ENCODE peak calls at places on chromosomes 2 and 18, in five cellular contexts. One of them, this sample, is unnamed. For H3K4me1, the result is how much of the 10 kb centered on the place peaks cover.

GRCh38 chr2:101881131-101881530 is 110.6 kb upstream of the IL1R2 start:
- DNase-seq in thoracic aorta: no peak
- DNase-seq in CD8-positive, alpha-beta memory T cell: no peak
- DNase-seq in uterus: no peak
- DNase-seq in aorta: no peak
- DNase-seq in this sample: no peak

GRCh38 chr2:70116936-70117554 is 29.8 kb downstream of the PCBP1 start:
- DNase-seq in aorta: peak
- DNase-seq in CD8-positive, alpha-beta memory T cell: no peak
- DNase-seq in uterus: no peak
- DNase-seq in thoracic aorta: no peak
- DNase-seq in this sample: no peak

GRCh38 chr2:42446503-42447271 is 47.1 kb downstream of the KCNG3 start:
- DNase-seq in thoracic aorta: no peak
- DNase-seq in uterus: no peak
- DNase-seq in CD8-positive, alpha-beta memory T cell: no peak
- DNase-seq in aorta: no peak
- DNase-seq in this sample: no peak

GRCh38 chr18:55900380-55900779 is 312.4 kb upstream of the TCF4 start:
- DNase-seq in uterus: no peak
- DNase-seq in CD8-positive, alpha-beta memory T cell: no peak
- DNase-seq in thoracic aorta: no peak
- DNase-seq in aorta: no peak
- DNase-seq in this sample: no peak

GRCh38 chr2:190044866-190045265 is 17.7 kb downstream of the MSTN start:
- DNase-seq in uterus: no peak
- DNase-seq in thoracic aorta: no peak
- DNase-seq in aorta: no peak
- DNase-seq in CD8-positive, alpha-beta memory T cell: no peak
- DNase-seq in this sample: no peak

GRCh38 chr2:63590621-63591408 is 2.1 kb downstream of the MDH1 start:
- DNase-seq in aorta: no peak
- DNase-seq in CD8-positive, alpha-beta memory T cell: no peak
- DNase-seq in uterus: no peak
- DNase-seq in thoracic aorta: no peak
- DNase-seq in this sample: no peak

GRCh38 chr2:241223211-241224067 is 35.0 kb downstream of the ANO7 start:
- DNase-seq in aorta: peak
- DNase-seq in CD8-positive, alpha-beta memory T cell: no peak
- DNase-seq in uterus: no peak
- DNase-seq in thoracic aorta: no peak
- DNase-seq in this sample: no peak

GRCh38 chr2:145569108-145569507 is 1049.2 kb upstream of the ZEB2 start:
- DNase-seq in thoracic aorta: no peak
- DNase-seq in uterus: no peak
- DNase-seq in CD8-positive, alpha-beta memory T cell: no peak
- DNase-seq in aorta: no peak
- DNase-seq in this sample: no peak

GRCh38 chr18:25827961-25828561 is 262.4 kb downstream of the SS18 start:
- DNase-seq in CD8-positive, alpha-beta memory T cell: no peak
- DNase-seq in thoracic aorta: no peak
- DNase-seq in uterus: no peak
- DNase-seq in aorta: no peak
- DNase-seq in this sample: no peak

GRCh38 chr2:237720444-237720843 is 78.1 kb upstream of the RBM44 start:
- DNase-seq in aorta: no peak
- DNase-seq in CD8-positive, alpha-beta memory T cell: no peak
- DNase-seq in uterus: no peak
- DNase-seq in thoracic aorta: no peak
- DNase-seq in this sample: no peak

GRCh38 chr2:237722616-237723015 is 76.0 kb upstream of the RBM44 start:
- DNase-seq in uterus: no peak
- DNase-seq in thoracic aorta: no peak
- DNase-seq in CD8-positive, alpha-beta memory T cell: no peak
- DNase-seq in aorta: no peak
- DNase-seq in this sample: no peak

GRCh38 chr2:237721828-237722227 is 76.8 kb upstream of the RBM44 start:
- DNase-seq in CD8-positive, alpha-beta memory T cell: no peak
- DNase-seq in aorta: no peak
- DNase-seq in thoracic aorta: no peak
- DNase-seq in uterus: no peak
- DNase-seq in this sample: no peak

GRCh38 chr2:237723023-237723422 is 75.6 kb upstream of the RBM44 start:
- DNase-seq in uterus: no peak
- DNase-seq in thoracic aorta: no peak
- DNase-seq in CD8-positive, alpha-beta memory T cell: no peak
- DNase-seq in aorta: no peak
- DNase-seq in this sample: no peak

DNA sequence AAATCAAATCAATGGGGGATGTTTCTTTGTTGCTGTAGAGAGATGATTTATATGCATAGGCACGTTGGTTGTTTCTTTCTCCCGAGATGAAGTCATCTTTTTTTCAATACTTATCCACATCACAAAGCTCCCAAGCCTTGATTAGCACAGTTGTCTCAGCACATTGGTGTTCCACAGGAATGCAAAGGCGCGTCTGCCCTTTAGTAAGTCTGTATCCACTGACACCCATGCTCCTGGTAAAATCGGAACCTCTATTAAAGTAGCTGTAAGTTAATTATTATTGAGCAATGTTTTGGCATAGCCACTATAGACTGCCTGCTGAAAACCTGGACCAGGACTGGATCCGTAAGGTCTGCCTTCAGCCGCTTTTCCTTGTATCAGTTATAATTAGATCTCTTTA is 77.6 kb upstream of the RBM44 start:
- DNase-seq in aorta: no peak
- DNase-seq in CD8-positive, alpha-beta memory T cell: no peak
- DNase-seq in thoracic aorta: no peak
- DNase-seq in uterus: no peak
- DNase-seq in this sample: no peak
- H3K4me1 ChIP-seq in aorta: under half
- H3K4me1 ChIP-seq in CD8-positive, alpha-beta memory T cell: under half
- H3K4me1 ChIP-seq in thoracic aorta: under half
- H3K4me1 ChIP-seq in uterus: under half
- H3K4me1 ChIP-seq in this sample: under half

GRCh38 chr2:86295071-86295470 is 42.4 kb downstream of the REEP1 start:
- DNase-seq in aorta: no peak
- DNase-seq in CD8-positive, alpha-beta memory T cell: no peak
- DNase-seq in thoracic aorta: no peak
- DNase-seq in uterus: no peak
- DNase-seq in this sample: no peak

GRCh38 chr2:86293612-86294011 is 43.8 kb downstream of the REEP1 start:
- DNase-seq in aorta: no peak
- DNase-seq in uterus: no peak
- DNase-seq in thoracic aorta: no peak
- DNase-seq in CD8-positive, alpha-beta memory T cell: no peak
- DNase-seq in this sample: no peak

GRCh38 chr2:86297382-86298147 is 39.9 kb downstream of the REEP1 start:
- DNase-seq in aorta: no peak
- DNase-seq in thoracic aorta: no peak
- DNase-seq in uterus: no peak
- DNase-seq in CD8-positive, alpha-beta memory T cell: no peak
- DNase-seq in this sample: no peak

GRCh38 chr2:86298411-86299390 is 38.7 kb downstream of the REEP1 start:
- DNase-seq in CD8-positive, alpha-beta memory T cell: no peak
- DNase-seq in aorta: no peak
- DNase-seq in uterus: no peak
- DNase-seq in thoracic aorta: no peak
- DNase-seq in this sample: no peak

GRCh38 chr2:86296947-86297346 is 40.5 kb downstream of the REEP1 start:
- DNase-seq in CD8-positive, alpha-beta memory T cell: no peak
- DNase-seq in uterus: no peak
- DNase-seq in aorta: no peak
- DNase-seq in thoracic aorta: no peak
- DNase-seq in this sample: no peak
- H3K27ac ChIP-seq in CD8-positive, alpha-beta memory T cell: no peak
- H3K27ac ChIP-seq in uterus: no peak
- H3K27ac ChIP-seq in aorta: no peak
- H3K27ac ChIP-seq in thoracic aorta: peak
- H3K27ac ChIP-seq in this sample: no peak

GRCh38 chr2:37851828-37852584 is 73.1 kb upstream of the RMDN2 start:
- DNase-seq in uterus: no peak
- DNase-seq in thoracic aorta: no peak
- DNase-seq in CD8-positive, alpha-beta memory T cell: no peak
- DNase-seq in aorta: no peak
- DNase-seq in this sample: no peak
- H3K4me1 ChIP-seq in uterus: under half
- H3K4me1 ChIP-seq in thoracic aorta: under half
- H3K4me1 ChIP-seq in CD8-positive, alpha-beta memory T cell: under half
- H3K4me1 ChIP-seq in aorta: under half
- H3K4me1 ChIP-seq in this sample: under half

GRCh38 chr2:61660511-61661388 is 122.6 kb upstream of the XPO1 start:
- DNase-seq in aorta: no peak
- DNase-seq in uterus: no peak
- DNase-seq in CD8-positive, alpha-beta memory T cell: no peak
- DNase-seq in thoracic aorta: no peak
- DNase-seq in this sample: no peak
- H3K27ac ChIP-seq in aorta: no peak
- H3K27ac ChIP-seq in uterus: no peak
- H3K27ac ChIP-seq in CD8-positive, alpha-beta memory T cell: no peak
- H3K27ac ChIP-seq in thoracic aorta: peak
- H3K27ac ChIP-seq in this sample: no peak

GRCh38 chr18:77047803-77048419 is 84.7 kb downstream of the MBP start:
- DNase-seq in aorta: no peak
- DNase-seq in CD8-positive, alpha-beta memory T cell: no peak
- DNase-seq in uterus: no peak
- DNase-seq in thoracic aorta: no peak
- DNase-seq in this sample: no peak
- H3K4me1 ChIP-seq in aorta: under half
- H3K4me1 ChIP-seq in CD8-positive, alpha-beta memory T cell: under half
- H3K4me1 ChIP-seq in uterus: under half
- H3K4me1 ChIP-seq in thoracic aorta: under half
- H3K4me1 ChIP-seq in this sample: under half

DNA sequence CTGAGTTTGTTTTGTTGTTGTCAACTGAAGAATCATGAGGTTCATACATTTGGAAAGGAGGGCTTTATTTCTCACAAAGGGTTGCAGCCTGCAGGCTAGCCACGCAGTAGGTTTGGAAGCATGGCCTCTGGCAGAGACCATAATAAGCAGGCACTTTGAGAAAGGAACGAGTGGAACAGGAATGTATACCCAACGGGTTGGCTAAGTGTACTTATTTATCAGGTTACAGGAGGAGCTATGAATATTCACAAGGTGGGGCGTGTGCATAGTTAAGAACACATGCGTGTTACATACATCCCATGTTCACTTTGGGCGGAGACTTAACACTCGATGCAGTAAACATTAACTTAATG is 30.1 kb upstream of the SH3RF3 start:
- DNase-seq in uterus: no peak
- DNase-seq in thoracic aorta: no peak
- DNase-seq in aorta: no peak
- DNase-seq in CD8-positive, alpha-beta memory T cell: no peak
- DNase-seq in this sample: no peak
- H3K27ac ChIP-seq in uterus: no peak
- H3K27ac ChIP-seq in thoracic aorta: no peak
- H3K27ac ChIP-seq in aorta: no peak
- H3K27ac ChIP-seq in CD8-positive, alpha-beta memory T cell: no peak
- H3K27ac ChIP-seq in this sample: no peak

DNA sequence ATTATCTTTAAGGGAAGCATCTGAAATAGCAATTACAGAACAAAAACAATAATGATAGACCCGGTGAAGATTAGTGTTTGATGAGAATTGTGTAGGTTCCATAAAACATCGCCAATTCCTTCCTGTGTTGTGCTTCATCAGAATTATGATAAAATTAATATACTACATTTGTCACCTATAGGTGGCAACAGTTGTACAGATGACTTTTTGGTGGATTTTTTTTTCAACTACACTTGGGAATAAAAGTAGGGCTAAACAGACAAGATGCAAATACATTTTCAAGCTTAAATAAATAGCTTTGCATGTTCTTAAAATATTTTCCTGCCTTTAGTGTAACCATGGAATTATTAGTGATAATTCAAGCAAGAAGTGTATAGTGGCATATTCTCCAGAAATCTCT is 7.0 kb upstream of the LYPD1 start:
- DNase-seq in aorta: no peak
- DNase-seq in CD8-positive, alpha-beta memory T cell: no peak
- DNase-seq in uterus: no peak
- DNase-seq in thoracic aorta: no peak
- DNase-seq in this sample: no peak
- H3K4me1 ChIP-seq in aorta: under half
- H3K4me1 ChIP-seq in CD8-positive, alpha-beta memory T cell: under half
- H3K4me1 ChIP-seq in uterus: under half
- H3K4me1 ChIP-seq in thoracic aorta: under half
- H3K4me1 ChIP-seq in this sample: under half

DNA sequence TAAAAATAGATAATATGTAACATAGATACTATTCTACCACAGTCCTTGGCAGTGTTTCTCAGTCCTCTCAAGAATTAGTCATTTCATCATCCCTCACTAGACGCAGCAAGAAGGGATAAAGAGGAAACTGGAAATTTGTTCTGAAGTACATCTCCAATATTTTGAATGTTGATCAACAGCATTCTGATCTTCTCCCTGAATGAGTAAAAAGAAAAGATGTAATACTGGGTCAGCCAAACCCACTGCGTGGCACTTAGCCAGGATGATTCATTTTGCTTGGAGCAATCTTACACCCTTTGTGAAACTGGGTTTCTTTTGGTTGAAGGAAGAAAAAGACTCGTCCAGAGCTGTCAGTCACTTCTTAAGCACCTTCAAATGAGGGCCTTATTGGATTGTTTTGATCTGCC is 54.1 kb downstream of the TAF1B start:
- DNase-seq in uterus: peak
- DNase-seq in CD8-positive, alpha-beta memory T cell: no peak
- DNase-seq in thoracic aorta: peak
- DNase-seq in aorta: peak
- DNase-seq in this sample: no peak
- H3K27ac ChIP-seq in uterus: peak
- H3K27ac ChIP-seq in CD8-positive, alpha-beta memory T cell: no peak
- H3K27ac ChIP-seq in thoracic aorta: no peak
- H3K27ac ChIP-seq in aorta: no peak
- H3K27ac ChIP-seq in this sample: no peak